ENCODE peak calls at places on chromosomes 4 and X, in eight cellular contexts. R is astrocyte of the cerebellum; A is ELR; C is NCI-H2081; O is stimulated activated CD4-positive, alpha-beta T cell treated with anti-CD3 and anti-CD28 coated beads, Interleukin-1b, Interleukin-23, amount 100 ng/mL, for 1 hour; I is caudate nucleus; W is naive thymus-derived CD4-positive, alpha-beta T cell; G is substantia nigra. N is an unnamed sample.

GRCh38 chr4:126028871-126029270 is 714.1 kb downstream of the FAT4 start:
- DNase-seq in C (no peak), O (no peak), A (no peak), W (no peak), G (no peak), R (no peak), I (no peak), N (no peak)

GRCh38 chr4:186368291-186368690 is 102.3 kb downstream of the F11 start:
- DNase-seq in G (no peak), C (no peak), W (no peak), A (no peak), I (no peak), R (no peak), O (no peak), N (no peak)

GRCh38 chr4:147480891-147481576 is at the start of gene EDNRA:
- DNase-seq in A (peak), R (no peak), C (no peak), O (no peak), W (no peak), G (no peak), I (no peak), N (no peak)

GRCh38 chr4:149344436-149344835 is 471.2 kb downstream of the IQCM start:
- DNase-seq in R (peak), C (no peak), I (no peak), O (no peak), G (no peak), W (no peak), A (peak), N (no peak)

GRCh38 chrX:136115909-136116297 is 31.4 kb upstream of the FHL1 start:
- DNase-seq in G (no peak), R (no peak), O (no peak), A (no peak), I (no peak), W (no peak), C (no peak), N (no peak)

GRCh38 chr4:162852642-162853041 is 314.0 kb downstream of the NAF1 start:
- DNase-seq in I (no peak), G (no peak), R (no peak), C (no peak), W (no peak), A (no peak), O (no peak), N (no peak)

GRCh38 chrX:153381684-153382532 is 19.2 kb downstream of the PNMA6E start:
- DNase-seq in O (no peak), G (no peak), A (peak), I (no peak), W (no peak), R (peak), C (peak), N (no peak)

GRCh38 chr4:128462104-128462783 is 174.6 kb upstream of the PGRMC2 start:
- DNase-seq in C (no peak), O (no peak), I (peak), G (no peak), A (no peak), R (no peak), W (no peak), N (no peak)

GRCh38 chr4:69092980-69093568 is 3.2 kb upstream of the UGT2B7 start:
- DNase-seq in W (no peak), O (no peak), R (no peak), C (no peak), A (no peak), I (no peak), G (no peak), N (no peak)

GRCh38 chr4:175048111-175048784 is 130.1 kb downstream of the ADAM29 start:
- DNase-seq in O (no peak), C (no peak), R (no peak), A (no peak), G (no peak), I (no peak), W (no peak), N (no peak)

N was measured in Panc1.